ENCODE peak calls at places on chromosome 4, in nine cellular contexts. A is mesendoderm, D is stomach, C is AG04450, W is transverse colon, G is heart right ventricle, Z is substantia nigra, T is GM23248, I is fibroblast of lung. R is an unnamed sample.

GRCh38 chr4:158299459-158300007 is 89.2 kb downstream of the TMEM144 start:
- DNase-seq in G (no peak), A (no peak), Z (no peak), I (no peak), C (no peak), W (no peak), D (no peak), T (no peak), R (no peak)

GRCh38 chr4:139582044-139582443 is 26.0 kb upstream of the SETD7 start:
- DNase-seq in W (no peak), G (no peak), D (no peak), I (peak; percentile 20), T (peak; percentile 19), C (no peak), Z (no peak), A (no peak), R (no peak)

GRCh38 chr4:128718793-128719192 is 90.7 kb upstream of the JADE1 start:
- DNase-seq in A (peak; percentile 57), I (peak; percentile 90), G (no peak), C (peak; percentile 29), D (no peak), Z (no peak), W (no peak), T (peak; percentile 79), R (no peak)

GRCh38 chr4:173413043-173413442 is 14.1 kb upstream of the SCRG1 start:
- DNase-seq in Z (no peak), D (no peak), A (no peak), G (no peak), C (no peak), I (no peak), T (peak; percentile 22), W (peak; percentile 25), R (no peak)

GRCh38 chr4:126375462-126376054 is 1060.8 kb downstream of the FAT4 start:
- DNase-seq in A (no peak), I (peak; percentile 12), D (no peak), T (no peak), G (no peak), C (no peak), W (no peak), Z (no peak), R (no peak)

GRCh38 chr4:90245837-90246236 is 118.6 kb downstream of the CCSER1 start:
- DNase-seq in D (no peak), T (no peak), G (no peak), Z (no peak), A (no peak), W (no peak), C (no peak), I (no peak), R (no peak)

GRCh38 chr4:57098945-57099344 is 11.2 kb downstream of the IGFBP7 start:
- DNase-seq in W (no peak), A (no peak), C (peak; percentile 82), D (no peak), G (no peak), I (peak; percentile 92), Z (no peak), T (peak; percentile 79), R (no peak)

GRCh38 chr4:25549413-25549812 is 106.2 kb upstream of the SLC34A2 start:
- DNase-seq in I (no peak), C (no peak), T (no peak), A (no peak), G (no peak), D (no peak), W (no peak), Z (no peak), R (no peak)

GRCh38 chr4:156934259-156934635 is 37.4 kb downstream of the PDGFC start:
- DNase-seq in C (no peak), I (no peak), Z (no peak), W (no peak), G (no peak), T (no peak), D (no peak), A (no peak), R (no peak)
- H3K27ac ChIP-seq in C (no peak overlapping the region), I (no peak overlapping the region), Z (no peak overlapping the region), W (no peak overlapping the region), G (no peak overlapping the region), T (peak overlapping the region; percentile 80), D (no peak overlapping the region), A (no peak overlapping the region), R (no peak overlapping the region)

GRCh38 chr4:120066182-120066524 is 495 bp downstream of the MAD2L1 start:
- DNase-seq in Z (no peak), D (no peak), W (no peak), G (no peak), A (peak; percentile 87), T (peak; percentile 39), I (no peak), C (no peak), R (no peak)
- H3K27ac ChIP-seq in Z (no peak overlapping the region), D (peak overlapping the region; percentile 95), W (peak overlapping the region; percentile 98), G (peak overlapping the region; percentile 95), A (peak overlapping the region; percentile 89), T (peak overlapping the region; percentile 97), I (peak overlapping the region; percentile 96), C (peak overlapping the region; percentile 63), R (no peak overlapping the region)

GRCh38 chr4:119785963-119786362 is 157.4 kb upstream of the PDE5A start:
- DNase-seq in I (peak; percentile 35), T (peak; percentile 46), G (no peak), C (no peak), W (peak; percentile 34), Z (no peak), D (peak; percentile 26), A (peak; percentile 18), R (no peak)

GRCh38 chr4:119783200-119783978 is 154.8 kb upstream of the PDE5A start:
- DNase-seq in C (no peak), A (no peak), T (no peak), W (no peak), D (no peak), I (no peak), Z (no peak), G (no peak), R (no peak)

DNA sequence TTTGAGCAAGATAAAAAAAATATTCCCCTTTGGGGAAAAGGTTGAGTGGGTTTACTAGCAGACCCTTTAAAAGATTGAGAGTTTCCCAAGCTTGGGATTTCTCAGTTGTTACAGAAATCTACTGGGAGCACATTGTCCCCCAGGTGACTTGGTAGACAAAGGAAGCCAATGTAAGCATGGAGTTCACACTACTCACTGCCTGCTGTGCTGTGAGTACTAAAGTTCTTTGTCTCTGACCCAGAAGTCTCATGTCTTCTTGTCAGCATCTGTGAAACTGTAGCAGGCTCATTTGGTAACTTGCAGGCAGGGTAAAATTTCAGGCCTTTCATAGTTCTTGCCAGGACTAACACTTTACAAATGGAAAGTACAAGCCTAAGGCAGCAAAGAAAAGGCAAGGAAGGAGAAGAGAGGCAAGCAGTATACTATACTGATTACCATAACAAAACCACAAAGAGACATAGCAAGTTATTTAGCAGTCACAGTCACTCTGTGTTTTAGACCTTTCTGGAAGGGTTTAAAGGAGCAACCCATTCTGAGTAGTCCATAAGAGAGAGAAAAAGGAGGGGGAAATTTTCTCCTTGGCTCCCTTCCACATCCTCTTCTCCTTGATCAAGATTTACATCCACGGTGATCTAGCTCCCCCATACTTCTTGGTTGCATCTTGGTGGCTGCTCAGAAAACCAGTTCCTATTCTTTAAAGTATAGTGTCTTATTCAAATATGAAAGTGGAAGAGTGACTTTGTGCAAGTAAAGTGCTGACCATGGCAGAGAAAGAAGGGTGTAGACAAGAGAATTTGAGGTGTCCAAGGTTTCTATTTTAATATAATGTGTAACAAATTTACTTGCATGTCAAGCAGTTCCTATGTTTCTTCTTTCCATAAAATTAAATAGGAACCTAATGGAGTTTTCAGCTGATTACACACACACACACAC is 160.0 kb upstream of the PDE5A start:
- DNase-seq in A (peak; percentile 18), Z (no peak), G (no peak), D (no peak), I (no peak), W (no peak), C (no peak), T (no peak), R (no peak)
- H3K27ac ChIP-seq in A (no peak overlapping the region), Z (no peak overlapping the region), G (no peak overlapping the region), D (no peak overlapping the region), I (no peak overlapping the region), W (no peak overlapping the region), C (no peak overlapping the region), T (no peak overlapping the region), R (no peak overlapping the region)

GRCh38 chr4:42132099-42132498 is 20.4 kb downstream of the BEND4 start:
- DNase-seq in C (no peak), Z (no peak), D (no peak), G (no peak), T (no peak), A (peak; percentile 13), W (no peak), I (no peak), R (no peak)
- H3K27ac ChIP-seq in C (no peak overlapping the region), Z (no peak overlapping the region), D (no peak overlapping the region), G (no peak overlapping the region), T (no peak overlapping the region), A (no peak overlapping the region), W (no peak overlapping the region), I (no peak overlapping the region), R (no peak overlapping the region)

GRCh38 chr4:151766691-151767090 is 5.9 kb upstream of the GATB start:
- DNase-seq in W (peak; percentile 14), Z (no peak), G (no peak), I (no peak), T (no peak), D (no peak), A (peak; percentile 39), C (no peak), R (no peak)

DNA sequence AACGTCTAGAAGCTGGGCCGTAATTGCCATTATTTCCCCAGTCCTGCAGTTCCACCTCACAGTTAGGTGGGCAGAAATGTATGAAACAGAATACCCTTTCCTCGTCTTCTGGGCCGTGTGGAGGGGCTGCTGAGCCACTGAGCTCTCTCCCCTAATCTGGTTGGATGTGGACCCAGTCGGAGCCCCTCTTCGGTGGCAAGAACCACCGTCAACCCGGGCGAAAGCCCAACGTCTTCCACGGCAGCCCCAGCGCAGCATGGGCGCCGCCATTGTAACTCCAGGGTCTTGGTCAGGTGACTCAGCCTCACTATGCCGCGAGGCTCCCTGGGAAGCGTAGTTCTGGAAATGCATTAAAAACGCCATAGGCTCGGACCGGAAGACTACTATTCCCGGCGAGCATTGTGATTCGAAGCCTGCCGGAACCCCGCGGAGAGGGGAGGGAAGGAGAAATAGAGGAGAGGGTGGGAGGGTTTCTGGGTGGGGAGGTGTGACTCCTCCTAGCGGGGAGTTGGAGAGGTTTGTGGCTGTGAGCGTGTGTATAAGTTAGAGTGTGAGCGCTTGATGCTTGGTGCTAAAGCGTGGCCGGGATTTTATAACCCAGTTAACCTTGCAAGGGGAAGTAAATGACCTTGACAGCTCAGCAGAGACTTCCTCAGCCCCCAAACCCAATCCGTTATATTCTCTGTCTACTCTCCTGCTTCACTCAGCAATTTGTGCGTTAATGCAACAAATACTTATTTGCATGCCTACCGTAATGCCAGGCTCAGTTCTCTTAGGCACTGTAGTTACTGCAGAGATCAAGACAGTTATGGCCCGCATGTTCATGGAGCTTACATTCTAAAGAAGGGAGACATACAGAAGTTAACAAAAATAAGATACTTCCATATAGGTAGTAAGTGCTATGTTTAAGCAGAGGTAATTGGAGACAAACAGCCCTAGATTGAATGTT is at the start of gene GATB:
- DNase-seq in Z (peak; percentile 96), D (peak; percentile 93), A (peak; percentile 99), T (peak; percentile 99), W (peak; percentile 93), I (peak; percentile 95), G (peak; percentile 85), C (peak; percentile 88), R (peak; percentile 94)
- H3K27ac ChIP-seq in Z (peak within 1 kb of the TSS; percentile 73), D (peak within 1 kb of the TSS; percentile 80), A (no peak within 1 kb of the TSS), T (peak within 1 kb of the TSS; percentile 39), W (peak within 1 kb of the TSS; percentile 79), I (peak within 1 kb of the TSS; percentile 81), G (peak within 1 kb of the TSS; percentile 73), C (peak within 1 kb of the TSS; percentile 47), R (peak within 1 kb of the TSS; percentile 64)

R was measured in caudate nucleus.